ENCODE peak calls at places on chromosomes 12 and 14, in ten cellular contexts. E is endodermal cell, V is NB4, F is HL-60, U is cardiac fibroblast, H is brain microvascular endothelial cell, N is A549, R is retinal pigment epithelial cell, T is OCI-LY7, G is fibroblast of pulmonary artery. M is an unnamed sample.

GRCh38 chr12:56801661-56802622 is 38.8 kb downstream of the HSD17B6 start:
- DNase-seq in T (no peak), U (no peak), E (no peak), F (no peak), N (no peak), R (no peak), H (no peak), V (peak), G (no peak), M (peak)

GRCh38 chr12:48973992-48974673 is 2.6 kb upstream of the WNT10B start:
- DNase-seq in T (no peak), N (no peak), G (peak), H (peak), F (no peak), V (peak), E (peak), R (no peak), U (peak), M (peak)

GRCh38 chr14:97251423-97252155 is 454.4 kb downstream of the VRK1 start:
- DNase-seq in V (peak), T (no peak), R (no peak), U (no peak), F (peak), N (no peak), H (no peak), E (peak), G (no peak), M (no peak)

GRCh38 chr14:72812292-72812851 is 81.5 kb downstream of the DPF3 start:
- DNase-seq in E (peak), F (no peak), H (no peak), G (no peak), R (no peak), T (no peak), N (no peak), V (no peak), U (no peak), M (no peak)

GRCh38 chr12:30797689-30798088 is 42.9 kb upstream of the CAPRIN2 start:
- DNase-seq in U (no peak), V (no peak), N (no peak), G (no peak), R (no peak), T (no peak), F (no peak), H (no peak), E (no peak), M (no peak)

GRCh38 chr12:89349814-89350213 is 2.5 kb downstream of the DUSP6 start:
- DNase-seq in V (peak), U (peak), T (no peak), H (peak), F (peak), G (peak), R (no peak), E (peak), N (no peak), M (peak)

GRCh38 chr14:100144996-100145646 is 14.3 kb downstream of the DEGS2 start:
- DNase-seq in R (no peak), U (no peak), H (no peak), E (no peak), G (no peak), F (no peak), N (no peak), V (no peak), T (no peak), M (no peak)

GRCh38 chr12:117674313-117674712 is 294.5 kb downstream of the KSR2 start:
- DNase-seq in N (no peak), V (no peak), G (no peak), F (no peak), U (no peak), R (no peak), E (no peak), H (no peak), T (no peak), M (peak)

GRCh38 chr14:100822921-100823320 is 3.0 kb upstream of the MEG3 start:
- DNase-seq in T (no peak), F (no peak), G (no peak), E (no peak), U (peak), H (no peak), R (no peak), N (no peak), V (no peak), M (no peak)

GRCh38 chr14:82504894-82505293 is 971.2 kb upstream of the SEL1L start:
- DNase-seq in R (no peak), G (no peak), F (no peak), H (no peak), N (no peak), T (no peak), V (no peak), E (no peak), U (no peak), M (no peak)

GRCh38 chr14:55899531-55899930 is 218.7 kb upstream of the PELI2 start:
- DNase-seq in H (no peak), N (no peak), G (no peak), E (no peak), U (no peak), T (no peak), F (no peak), V (no peak), R (no peak), M (peak)

GRCh38 chr14:41925409-41925808 is 318.7 kb downstream of the LRFN5 start:
- DNase-seq in R (peak), N (no peak), F (no peak), H (no peak), T (no peak), E (peak), G (peak), U (peak), V (peak), M (peak)

GRCh38 chr14:89550761-89551283 is 133.8 kb upstream of the FOXN3 start:
- DNase-seq in T (no peak), R (no peak), E (no peak), G (no peak), U (no peak), N (no peak), F (no peak), V (no peak), H (no peak), M (no peak)

GRCh38 chr12:18430425-18431048 is 169.2 kb downstream of the PIK3C2G start:
- DNase-seq in H (peak), N (peak), T (peak), E (peak), G (peak), F (peak), R (no peak), U (peak), V (peak), M (peak)

GRCh38 chr14:28264306-28264705 is 502.3 kb upstream of the FOXG1 start:
- DNase-seq in G (no peak), R (no peak), F (no peak), H (no peak), N (no peak), E (no peak), U (peak), T (no peak), V (no peak), M (no peak)
- TF ChIP-seq CTCF in G (no peak), R (no peak), F (no peak), H (peak), N (no peak), E (peak), U (no peak), T (no peak), V (no peak), M (no peak)

DNA sequence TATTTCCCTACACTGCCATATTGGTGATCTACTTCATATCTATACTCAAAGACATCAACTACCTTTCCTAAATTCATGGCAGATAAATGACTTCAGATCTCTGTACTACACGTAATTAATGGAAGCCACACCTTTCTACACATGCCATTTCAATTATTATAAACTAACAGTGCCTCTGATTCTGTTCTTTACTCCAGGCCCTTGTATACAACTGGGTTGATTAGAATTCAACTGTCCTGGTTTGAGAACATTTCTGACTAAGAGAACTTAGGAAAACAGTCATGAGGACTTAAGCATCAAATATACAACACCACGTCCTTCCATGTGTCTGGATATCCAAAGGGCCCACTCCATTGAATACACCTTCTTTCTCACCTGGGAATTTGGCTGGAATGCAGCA is 1.8 kb downstream of the ACIN1 start:
- DNase-seq in U (no peak), R (no peak), T (no peak), E (no peak), H (no peak), N (no peak), F (no peak), G (no peak), V (no peak), M (no peak)
- H3K4me3 ChIP-seq in U (peak), R (peak), T (peak), E (peak), H (no peak), N (no peak), F (no peak), G (peak), V (peak), M (peak)

GRCh38 chr14:61106627-61107147 is 125.6 kb downstream of the SLC38A6 start:
- DNase-seq in G (no peak), T (peak), E (peak), H (no peak), F (no peak), R (no peak), N (no peak), V (peak), U (no peak), M (peak)
- TF ChIP-seq CTCF in G (peak), T (peak), E (peak), H (peak), F (peak), R (peak), N (peak), V (peak), U (peak), M (peak)

DNA sequence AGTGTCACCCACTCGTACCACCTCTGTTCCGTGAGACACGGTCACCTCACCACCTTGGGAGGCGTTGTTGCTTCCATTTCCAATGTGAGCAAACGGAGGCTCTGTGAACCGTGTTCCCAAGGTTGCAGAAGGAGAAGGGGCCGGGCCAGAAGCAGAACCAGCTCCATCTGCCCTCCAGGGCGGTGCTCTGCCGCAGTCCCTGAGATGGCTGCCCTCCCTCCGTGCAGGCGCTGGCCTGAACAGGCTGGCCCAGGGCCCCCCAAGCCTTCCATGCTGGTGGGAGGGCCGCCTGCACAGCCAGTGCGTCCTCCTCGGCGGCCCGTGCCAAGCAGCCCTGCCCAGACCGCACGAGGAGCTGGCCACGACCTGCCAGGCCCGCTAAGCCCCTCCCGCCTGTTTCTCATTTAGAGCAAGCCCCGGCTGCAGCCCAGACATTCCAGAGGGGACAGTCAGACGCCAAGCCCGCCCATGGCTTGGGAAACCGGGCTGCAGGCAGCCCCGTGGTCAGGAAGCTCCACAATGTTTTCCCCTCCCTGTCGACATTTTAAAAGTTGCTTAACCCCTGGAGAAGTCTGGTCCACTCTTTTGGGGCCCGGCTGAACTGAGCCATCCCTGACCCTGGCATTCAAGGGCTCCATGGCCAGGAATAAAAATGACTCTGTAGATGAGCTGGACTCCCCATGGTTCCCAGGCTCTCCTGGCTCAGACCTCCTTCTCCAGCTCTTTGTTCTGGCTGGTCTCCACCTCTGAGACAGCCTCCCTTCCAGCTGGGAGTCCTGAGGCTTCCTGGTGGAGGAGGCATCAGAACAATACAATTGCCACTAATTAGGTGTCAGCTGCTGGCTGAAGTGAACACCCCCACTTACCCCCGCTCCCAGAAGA is 236.0 kb downstream of the BCL11B start:
- DNase-seq in R (peak), V (peak), H (peak), U (peak), F (peak), T (no peak), G (peak), E (peak), N (peak), M (peak)
- H3K4me3 ChIP-seq in R (no peak), V (peak), H (no peak), U (no peak), F (peak), T (no peak), G (no peak), E (no peak), N (no peak), M (no peak)

DNA sequence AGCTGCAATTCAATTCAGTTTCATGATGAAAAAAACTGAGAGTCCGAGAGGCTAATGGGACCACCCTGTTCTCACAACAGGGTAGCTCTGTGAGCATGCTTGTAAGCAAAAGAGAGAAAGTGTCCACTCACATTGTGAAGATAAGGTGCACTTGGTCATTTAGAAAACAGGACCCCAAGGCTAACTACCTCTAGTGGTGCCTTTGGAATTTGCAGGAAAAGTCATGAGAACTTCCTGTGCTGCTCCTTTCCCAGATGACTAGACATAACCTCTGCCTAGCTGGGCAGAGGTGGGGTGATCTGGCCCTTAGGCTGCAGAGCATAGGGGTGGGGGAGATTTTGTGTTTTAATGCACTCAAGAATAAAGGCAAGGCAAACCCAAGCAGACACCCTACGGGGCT is 118.9 kb downstream of the STAB2 start:
- DNase-seq in T (no peak), N (peak), U (no peak), F (no peak), H (no peak), R (no peak), G (no peak), E (peak), V (peak), M (no peak)
- TF ChIP-seq CTCF in T (no peak), N (peak), U (peak), F (no peak), H (peak), R (peak), G (peak), E (peak), V (peak), M (peak)